ENCODE peak calls at places on chromosomes 11 and 22, in six cellular contexts. E is NCI-H1417, A is mucosa of descending colon, C is T-helper 2 cell, N is ACHN, K is T-helper 9 cell. Q is an unnamed sample.

GRCh38 chr11:122392508-122392907 is 263.0 kb upstream of the UBASH3B start:
- DNase-seq in E (no peak), A (no peak), C (no peak), N (no peak), K (no peak), Q (no peak)

GRCh38 chr11:44110231-44110679 is 14.8 kb downstream of the EXT2 start:
- DNase-seq in E (peak), A (peak), C (peak), N (peak), K (peak), Q (peak)

GRCh38 chr11:84019576-84020194 is 733.5 kb upstream of the CCDC90B start:
- DNase-seq in E (no peak), A (no peak), C (no peak), N (peak), K (no peak), Q (no peak)

GRCh38 chr11:68690671-68691401 is 6.5 kb downstream of the GAL start:
- DNase-seq in E (no peak), A (no peak), C (peak), N (no peak), K (no peak), Q (no peak)

GRCh38 chr11:65891180-65892136 is 985 bp downstream of the CCDC85B start:
- DNase-seq in E (no peak), A (peak), C (no peak), N (peak), K (no peak), Q (no peak)

GRCh38 chr22:24185001-24185500 is 3.8 kb downstream of the SUSD2 start:
- DNase-seq in E (no peak), A (no peak), C (no peak), N (no peak), K (no peak), Q (no peak)

GRCh38 chr22:50326959-50327710 is at the start of gene DENND6B:
- DNase-seq in E (peak), A (peak), C (peak), N (peak), K (peak), Q (peak)

GRCh38 chr11:64305075-64305690 is at the start of gene ESRRA:
- DNase-seq in E (peak), A (peak), C (peak), N (peak), K (peak), Q (peak)

GRCh38 chr22:44578516-44579230 is 80.6 kb upstream of the RTL6 start:
- DNase-seq in E (no peak), A (no peak), C (no peak), N (no peak), K (no peak), Q (no peak)

GRCh38 chr11:57432714-57433163 is 5.8 kb upstream of the SLC43A3 start:
- DNase-seq in E (no peak), A (no peak), C (no peak), N (peak), K (no peak), Q (peak)

GRCh38 chr22:21000987-21001600 is 824 bp downstream of the THAP7 start:
- DNase-seq in E (no peak), A (no peak), C (no peak), N (no peak), K (no peak), Q (no peak)

GRCh38 chr11:122670131-122670530 is 14.6 kb downstream of the UBASH3B start:
- DNase-seq in E (no peak), A (no peak), C (no peak), N (no peak), K (no peak), Q (no peak)

GRCh38 chr11:36431429-36432092 is 78.5 kb downstream of the TRAF6 start:
- DNase-seq in E (no peak), A (no peak), C (no peak), N (peak), K (no peak), Q (peak)

GRCh38 chr22:45150139-45150538 is 13.6 kb upstream of the NUP50 start:
- DNase-seq in E (no peak), A (no peak), C (no peak), N (no peak), K (no peak), Q (no peak)

GRCh38 chr11:83449338-83449913 is 163.3 kb upstream of the CCDC90B start:
- DNase-seq in E (no peak), A (no peak), C (no peak), N (no peak), K (no peak), Q (no peak)

GRCh38 chr11:61429346-61429690 is 457 bp downstream of the CPSF7 start:
- DNase-seq in E (peak), A (peak), C (peak), N (peak), K (peak), Q (peak)

GRCh38 chr11:128776088-128776433 is 82.2 kb downstream of the FLI1 start:
- DNase-seq in E (no peak), A (no peak), C (no peak), N (no peak), K (peak), Q (no peak)

GRCh38 chr11:3905080-3905953 is 49.9 kb downstream of the STIM1 start:
- DNase-seq in E (no peak), A (no peak), C (peak), N (peak), K (peak), Q (peak)

GRCh38 chr22:46665151-46665695 is 45.0 kb downstream of the GRAMD4 start:
- DNase-seq in E (no peak), A (no peak), C (no peak), N (no peak), K (no peak), Q (no peak)

GRCh38 chr11:94017446-94017845 is 3.7 kb upstream of the HEPHL1 start:
- DNase-seq in E (no peak), A (no peak), C (no peak), N (no peak), K (no peak), Q (no peak)

GRCh38 chr11:45400594-45400993 is 114.5 kb upstream of the SYT13 start:
- DNase-seq in E (no peak), A (no peak), C (no peak), N (peak), K (no peak), Q (no peak)

GRCh38 chr11:69840371-69841169 is 21.4 kb upstream of the FGF3 start:
- DNase-seq in E (no peak), A (no peak), C (no peak), N (no peak), K (no peak), Q (no peak)

GRCh38 chr11:128840137-128840536 is 27.0 kb downstream of the KCNJ1 start:
- DNase-seq in E (no peak), A (no peak), C (peak), N (no peak), K (no peak), Q (no peak)

GRCh38 chr11:12769834-12770345 is 95.7 kb downstream of the TEAD1 start:
- DNase-seq in E (peak), A (no peak), C (no peak), N (peak), K (no peak), Q (no peak)